ENCODE peak calls at places on chromosomes 2 and 18, in seven cellular contexts. C, Q, W, N, D, F and B are unnamed samples.

GRCh38 chr18:36503477-36503876 is 206.0 kb downstream of the FHOD3 start:
- DNase-seq in D (no peak), N (no peak), C (no peak), Q (no peak), F (no peak), W (no peak), B (no peak)

GRCh38 chr2:66867038-66867380 is 432.1 kb downstream of the MEIS1 start:
- DNase-seq in Q (no peak), F (no peak), C (no peak), D (no peak), N (no peak), W (no peak), B (no peak)

GRCh38 chr2:73489053-73489452 is 103.4 kb downstream of the ALMS1 start:
- DNase-seq in N (no peak), W (no peak), F (no peak), C (no peak), D (no peak), Q (no peak), B (no peak)

GRCh38 chr2:221981918-221982317 is 316.9 kb downstream of the PAX3 start:
- DNase-seq in F (no peak), Q (no peak), C (no peak), D (no peak), N (no peak), W (no peak), B (no peak)

GRCh38 chr2:25339791-25340339 is 1.9 kb downstream of the DNMT3A start:
- DNase-seq in D (peak), Q (peak), F (no peak), W (peak), C (no peak), N (peak), B (no peak)

GRCh38 chr2:75155115-75155514 is 44.2 kb downstream of the TACR1 start:
- DNase-seq in Q (no peak), W (no peak), N (no peak), F (no peak), D (no peak), C (peak), B (no peak)

GRCh38 chr2:37561615-37562569 is 109.5 kb downstream of the CDC42EP3 start:
- DNase-seq in Q (no peak), W (no peak), N (no peak), D (no peak), C (no peak), F (no peak), B (peak)

GRCh38 chr2:44934024-44934423 is 7.5 kb upstream of the SIX3 start:
- DNase-seq in W (no peak), Q (no peak), N (no peak), D (no peak), C (no peak), F (no peak), B (no peak)

GRCh38 chr2:40279001-40279400 is 172.9 kb downstream of the SLC8A1 start:
- DNase-seq in Q (no peak), W (no peak), N (no peak), D (no peak), C (no peak), F (no peak), B (peak)

GRCh38 chr2:66346241-66346664 is 88.7 kb upstream of the MEIS1 start:
- DNase-seq in N (no peak), F (no peak), C (no peak), W (no peak), D (no peak), Q (no peak), B (no peak)

GRCh38 chr2:208042041-208042440 is 16.7 kb upstream of the PLEKHM3 start:
- DNase-seq in W (no peak), Q (no peak), D (no peak), F (no peak), N (no peak), C (no peak), B (peak)

GRCh38 chr2:195316485-195316884 is 340.5 kb upstream of the SLC39A10 start:
- DNase-seq in Q (no peak), W (no peak), N (no peak), F (no peak), C (no peak), D (no peak), B (peak)

GRCh38 chr2:227415538-227416424 is 28.0 kb upstream of the SCYGR1 start:
- DNase-seq in W (no peak), C (no peak), Q (no peak), N (peak), F (peak), D (peak), B (peak)

GRCh38 chr2:65722028-65722427 is 289.6 kb upstream of the SPRED2 start:
- DNase-seq in F (peak), D (peak), Q (peak), W (no peak), C (no peak), N (peak), B (no peak)

GRCh38 chr2:113174369-113174735 is 581 bp downstream of the PSD4 start:
- DNase-seq in Q (no peak), F (no peak), D (no peak), W (no peak), C (no peak), N (no peak), B (no peak)
- H3K4me3 ChIP-seq in Q (peak), F (peak), D (peak), W (peak), C (no peak), N (peak), B (no peak)

GRCh38 chr2:50840346-50841124 is 191.4 kb downstream of the NRXN1 start:
- DNase-seq in F (no peak), N (no peak), C (no peak), W (no peak), D (no peak), Q (no peak), B (no peak)
- TF ChIP-seq CTCF in F (no peak), N (no peak), C (no peak), W (no peak), D (no peak), Q (no peak), B (no peak)

DNA sequence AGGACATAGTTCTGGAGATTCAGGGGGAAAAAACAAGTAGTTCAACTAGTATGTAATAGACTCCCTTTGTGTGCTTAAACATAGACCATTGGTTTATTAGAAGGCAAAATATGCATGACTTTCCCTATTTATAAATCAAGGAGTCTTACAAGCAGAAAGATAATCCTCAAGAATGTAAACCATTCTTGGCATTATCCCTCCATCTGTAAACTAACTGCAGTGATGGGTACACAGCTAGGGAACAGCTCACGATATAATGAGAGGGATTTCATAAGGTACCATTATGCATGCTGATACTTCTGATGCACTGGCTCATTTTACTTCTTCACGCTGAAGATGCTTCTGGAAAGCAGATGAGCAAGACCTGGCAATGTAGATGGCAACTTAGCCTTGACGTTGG is 878 bp downstream of the FBXO15 start:
- DNase-seq in F (no peak), Q (no peak), D (no peak), C (peak), N (no peak), W (no peak), B (peak)
- H3K4me3 ChIP-seq in F (no peak), Q (no peak), D (peak), C (no peak), N (peak), W (no peak), B (no peak)

DNA sequence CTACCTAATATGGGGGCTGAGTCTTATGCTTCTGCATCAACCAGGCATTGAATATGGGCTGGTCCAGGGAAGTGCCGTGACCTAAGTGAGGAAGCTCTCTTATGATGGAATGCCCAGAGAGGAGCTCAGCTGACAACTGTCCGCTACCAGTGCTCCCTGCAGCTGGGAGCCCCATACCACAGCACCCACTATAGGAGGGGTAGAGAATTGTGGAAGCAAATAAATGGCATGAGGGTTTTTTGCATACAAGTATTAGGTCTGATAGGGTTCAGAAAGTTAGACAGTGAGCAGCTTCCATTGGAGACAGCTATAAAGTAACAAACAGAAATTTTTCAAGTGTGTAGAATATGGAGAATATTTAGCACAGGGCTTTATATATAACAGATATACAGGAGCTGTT is 4.6 kb downstream of the TIMM21 start:
- DNase-seq in N (no peak), C (no peak), Q (no peak), F (no peak), W (no peak), D (no peak), B (no peak)
- TF ChIP-seq CTCF in N (no peak), C (no peak), Q (no peak), F (no peak), W (no peak), D (no peak), B (no peak)

DNA sequence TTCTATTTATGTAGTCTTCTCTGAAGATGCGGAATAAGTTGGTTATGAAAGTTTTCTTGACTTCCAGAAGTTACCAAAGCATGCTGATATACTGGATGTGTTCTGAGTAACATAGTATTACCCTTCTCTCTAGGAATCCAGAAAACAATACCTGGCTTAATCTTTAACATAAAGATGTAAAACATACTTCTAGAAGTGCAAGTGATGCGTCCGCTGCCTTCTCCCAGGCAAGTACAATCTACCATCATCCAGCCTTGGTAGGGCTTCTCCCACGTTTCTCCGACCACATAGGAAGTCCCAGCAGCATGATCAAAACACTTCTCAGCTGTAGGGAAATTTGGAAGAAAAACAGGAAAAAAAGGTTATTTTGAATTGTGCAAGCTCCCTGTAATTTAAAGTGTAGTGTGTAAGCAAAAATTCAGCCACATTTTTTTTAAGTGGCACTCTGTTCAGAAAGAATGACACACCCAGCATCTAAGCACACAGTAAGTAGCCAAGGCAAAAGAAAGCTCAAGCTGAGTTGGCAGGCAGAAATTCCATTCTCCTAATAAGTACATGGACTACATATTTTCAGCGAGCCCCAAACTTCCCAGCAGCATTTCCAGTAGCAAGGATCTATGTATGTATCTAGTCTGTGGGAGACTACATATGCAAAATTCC is 5.2 kb downstream of the FN1 start:
- DNase-seq in N (no peak), W (no peak), C (no peak), Q (no peak), F (no peak), D (no peak), B (peak)
- H3K4me3 ChIP-seq in N (no peak), W (no peak), C (no peak), Q (no peak), F (no peak), D (peak), B (peak)

DNA sequence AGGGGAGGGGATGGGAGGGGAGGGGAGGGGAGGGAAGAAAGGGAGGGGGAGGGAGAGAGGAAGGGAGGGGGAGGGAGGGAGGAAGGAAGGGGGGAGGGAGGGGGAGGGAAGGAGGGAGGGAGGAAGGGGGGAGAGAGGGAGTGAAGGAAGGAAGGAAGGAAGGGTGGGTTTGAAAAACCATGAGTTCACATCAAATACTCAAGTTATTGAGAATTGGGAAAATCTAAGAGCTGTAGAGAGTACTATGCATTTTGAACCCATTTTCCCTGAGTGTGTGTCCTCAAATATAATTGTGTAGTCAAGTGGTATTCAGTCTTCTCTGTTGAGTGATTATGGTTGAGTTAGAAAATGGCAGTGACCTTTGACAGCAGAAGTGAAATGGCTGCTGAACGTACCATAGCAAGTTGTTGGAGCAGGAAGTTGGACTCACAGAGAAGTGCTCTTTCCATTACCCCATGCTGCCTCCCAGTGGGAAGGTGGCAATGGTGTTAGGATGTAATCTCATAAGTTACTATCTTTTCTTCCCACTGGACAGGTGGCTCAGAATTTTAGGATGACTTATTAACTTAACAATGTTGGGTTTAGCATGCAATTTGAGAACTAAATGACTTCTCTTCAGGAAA is 214.6 kb downstream of the SETBP1 start:
- DNase-seq in N (peak), W (peak), Q (peak), F (peak), D (peak), C (no peak), B (peak)
- TF ChIP-seq CTCF in N (peak), W (peak), Q (peak), F (peak), D (peak), C (peak), B (peak)